ENCODE peak calls at places on chromosome 11, in five cellular contexts. One of them, this sample, is unnamed. For H3K4me1, the result is how much of the 10 kb centered on the place peaks cover.

GRCh38 chr11:108093128-108093904 is 28.1 kb upstream of the ACAT1 start:
- ATAC-seq in pancreas: no peak
- ATAC-seq in HCT116: no peak
- ATAC-seq in heart left ventricle: no peak
- ATAC-seq in psoas muscle: no peak
- ATAC-seq in this sample: no peak

GRCh38 chr11:44120169-44120568 is 24.7 kb downstream of the EXT2 start:
- ATAC-seq in psoas muscle: peak
- ATAC-seq in pancreas: no peak
- ATAC-seq in heart left ventricle: peak
- ATAC-seq in HCT116: peak
- ATAC-seq in this sample: no peak

GRCh38 chr11:93567406-93567819 is 24.2 kb upstream of the SMCO4 start:
- ATAC-seq in pancreas: peak
- ATAC-seq in HCT116: no peak
- ATAC-seq in psoas muscle: peak
- ATAC-seq in heart left ventricle: peak
- ATAC-seq in this sample: peak

GRCh38 chr11:6438979-6439571 is 1.7 kb downstream of the HPX start:
- ATAC-seq in heart left ventricle: no peak
- ATAC-seq in psoas muscle: peak
- ATAC-seq in pancreas: peak
- ATAC-seq in HCT116: peak
- ATAC-seq in this sample: peak

GRCh38 chr11:89491141-89491690 is at the start of gene NOX4:
- ATAC-seq in pancreas: peak
- ATAC-seq in HCT116: no peak
- ATAC-seq in heart left ventricle: peak
- ATAC-seq in psoas muscle: peak
- ATAC-seq in this sample: peak

GRCh38 chr11:129234978-129235377 is 42.9 kb upstream of the ARHGAP32 start:
- ATAC-seq in pancreas: no peak
- ATAC-seq in HCT116: no peak
- ATAC-seq in heart left ventricle: no peak
- ATAC-seq in psoas muscle: no peak
- ATAC-seq in this sample: no peak

GRCh38 chr11:12770966-12771597 is 96.9 kb downstream of the TEAD1 start:
- ATAC-seq in HCT116: no peak
- ATAC-seq in psoas muscle: no peak
- ATAC-seq in heart left ventricle: no peak
- ATAC-seq in pancreas: no peak
- ATAC-seq in this sample: no peak

GRCh38 chr11:63516109-63516508 is 10.2 kb downstream of the LGALS12 start:
- ATAC-seq in heart left ventricle: no peak
- ATAC-seq in pancreas: no peak
- ATAC-seq in HCT116: no peak
- ATAC-seq in psoas muscle: no peak
- ATAC-seq in this sample: no peak

GRCh38 chr11:43942651-43943356 is 367 bp downstream of the C11orf96 start:
- ATAC-seq in HCT116: no peak
- ATAC-seq in heart left ventricle: no peak
- ATAC-seq in pancreas: no peak
- ATAC-seq in psoas muscle: peak
- ATAC-seq in this sample: peak

GRCh38 chr11:11982975-11983374 is 25.5 kb downstream of the DKK3 start:
- ATAC-seq in heart left ventricle: no peak
- ATAC-seq in pancreas: no peak
- ATAC-seq in HCT116: no peak
- ATAC-seq in psoas muscle: no peak
- ATAC-seq in this sample: no peak

GRCh38 chr11:105297463-105297862 is 157.9 kb upstream of the CARD18 start:
- ATAC-seq in heart left ventricle: no peak
- ATAC-seq in pancreas: no peak
- ATAC-seq in psoas muscle: no peak
- ATAC-seq in HCT116: no peak
- ATAC-seq in this sample: no peak

GRCh38 chr11:9459573-9460321 is 1.1 kb upstream of the ZNF143 start:
- ATAC-seq in HCT116: no peak
- ATAC-seq in psoas muscle: no peak
- ATAC-seq in heart left ventricle: no peak
- ATAC-seq in pancreas: no peak
- ATAC-seq in this sample: no peak

GRCh38 chr11:103364687-103365086 is 255.5 kb downstream of the DYNC2H1 start:
- ATAC-seq in pancreas: no peak
- ATAC-seq in heart left ventricle: no peak
- ATAC-seq in psoas muscle: no peak
- ATAC-seq in HCT116: no peak
- ATAC-seq in this sample: no peak

GRCh38 chr11:10326080-10326964 is 21.4 kb downstream of the ADM start:
- ATAC-seq in HCT116: peak
- ATAC-seq in pancreas: peak
- ATAC-seq in heart left ventricle: no peak
- ATAC-seq in psoas muscle: no peak
- ATAC-seq in this sample: peak

GRCh38 chr11:130202818-130203671 is 43.5 kb downstream of the ST14 start:
- ATAC-seq in psoas muscle: no peak
- ATAC-seq in pancreas: no peak
- ATAC-seq in heart left ventricle: no peak
- ATAC-seq in HCT116: no peak
- ATAC-seq in this sample: no peak

GRCh38 chr11:7154881-7155344 is 66.1 kb downstream of the RBMXL2 start:
- ATAC-seq in pancreas: no peak
- ATAC-seq in heart left ventricle: no peak
- ATAC-seq in HCT116: no peak
- ATAC-seq in psoas muscle: no peak
- ATAC-seq in this sample: no peak

GRCh38 chr11:74185695-74186094 is 14.6 kb downstream of the PPME1 start:
- ATAC-seq in psoas muscle: peak
- ATAC-seq in pancreas: no peak
- ATAC-seq in HCT116: no peak
- ATAC-seq in heart left ventricle: no peak
- ATAC-seq in this sample: no peak

GRCh38 chr11:105109855-105110750 is 29.5 kb downstream of the CARD18 start:
- ATAC-seq in pancreas: no peak
- ATAC-seq in heart left ventricle: no peak
- ATAC-seq in psoas muscle: no peak
- ATAC-seq in HCT116: no peak
- ATAC-seq in this sample: no peak

GRCh38 chr11:104529213-104529612 is 365.3 kb upstream of the PDGFD start:
- ATAC-seq in psoas muscle: peak
- ATAC-seq in pancreas: no peak
- ATAC-seq in HCT116: no peak
- ATAC-seq in heart left ventricle: no peak
- ATAC-seq in this sample: no peak

GRCh38 chr11:99068832-99069231 is 48.1 kb downstream of the CNTN5 start:
- ATAC-seq in psoas muscle: no peak
- ATAC-seq in HCT116: no peak
- ATAC-seq in heart left ventricle: no peak
- ATAC-seq in pancreas: no peak
- ATAC-seq in this sample: no peak

GRCh38 chr11:12133539-12134238 is 23.3 kb downstream of the MICAL2 start:
- ATAC-seq in pancreas: no peak
- ATAC-seq in HCT116: no peak
- ATAC-seq in heart left ventricle: no peak
- ATAC-seq in psoas muscle: no peak
- ATAC-seq in this sample: no peak

GRCh38 chr11:26219506-26220117 is 112.3 kb upstream of the ANO3 start:
- ATAC-seq in HCT116: no peak
- ATAC-seq in psoas muscle: no peak
- ATAC-seq in heart left ventricle: peak
- ATAC-seq in pancreas: no peak
- ATAC-seq in this sample: no peak

GRCh38 chr11:108609681-108610080 is 16.1 kb upstream of the EXPH5 start:
- ATAC-seq in HCT116: peak
- ATAC-seq in psoas muscle: no peak
- ATAC-seq in heart left ventricle: no peak
- ATAC-seq in pancreas: no peak
- ATAC-seq in this sample: no peak

GRCh38 chr11:129723146-129723963 is 92.3 kb upstream of the TMEM45B start:
- ATAC-seq in heart left ventricle: no peak
- ATAC-seq in pancreas: no peak
- ATAC-seq in HCT116: no peak
- ATAC-seq in psoas muscle: no peak
- ATAC-seq in this sample: no peak

GRCh38 chr11:129090056-129090455 is 102.1 kb downstream of the ARHGAP32 start:
- ATAC-seq in psoas muscle: no peak
- ATAC-seq in heart left ventricle: no peak
- ATAC-seq in pancreas: no peak
- ATAC-seq in HCT116: no peak
- ATAC-seq in this sample: no peak

GRCh38 chr11:33868646-33869461 is 23.0 kb downstream of the LMO2 start:
- ATAC-seq in pancreas: no peak
- ATAC-seq in heart left ventricle: no peak
- ATAC-seq in psoas muscle: peak
- ATAC-seq in HCT116: no peak
- ATAC-seq in this sample: peak

GRCh38 chr11:8913961-8914660 is 3.1 kb downstream of the AKIP1 start:
- ATAC-seq in heart left ventricle: no peak
- ATAC-seq in HCT116: no peak
- ATAC-seq in pancreas: no peak
- ATAC-seq in psoas muscle: no peak
- ATAC-seq in this sample: no peak

GRCh38 chr11:68518191-68518590 is 57.6 kb downstream of the PPP6R3 start:
- ATAC-seq in heart left ventricle: no peak
- ATAC-seq in pancreas: no peak
- ATAC-seq in HCT116: no peak
- ATAC-seq in psoas muscle: no peak
- ATAC-seq in this sample: no peak

GRCh38 chr11:90219438-90219837 is 3.4 kb downstream of the CHORDC1 start:
- ATAC-seq in psoas muscle: no peak
- ATAC-seq in pancreas: no peak
- ATAC-seq in HCT116: no peak
- ATAC-seq in heart left ventricle: no peak
- ATAC-seq in this sample: no peak

GRCh38 chr11:121250843-121251242 is 41.7 kb upstream of the SC5D start:
- ATAC-seq in HCT116: no peak
- ATAC-seq in psoas muscle: no peak
- ATAC-seq in pancreas: no peak
- ATAC-seq in heart left ventricle: no peak
- ATAC-seq in this sample: no peak

GRCh38 chr11:11036185-11037161 is 178.6 kb upstream of the ZBED5 start:
- ATAC-seq in psoas muscle: peak
- ATAC-seq in HCT116: peak
- ATAC-seq in heart left ventricle: peak
- ATAC-seq in pancreas: peak
- ATAC-seq in this sample: peak

GRCh38 chr11:74579577-74580270 is 12.7 kb upstream of the POLD3 start:
- ATAC-seq in pancreas: no peak
- ATAC-seq in heart left ventricle: no peak
- ATAC-seq in HCT116: no peak
- ATAC-seq in psoas muscle: no peak
- ATAC-seq in this sample: no peak

GRCh38 chr11:12239396-12240298 is 129.3 kb downstream of the MICAL2 start:
- ATAC-seq in psoas muscle: no peak
- ATAC-seq in heart left ventricle: no peak
- ATAC-seq in pancreas: peak
- ATAC-seq in HCT116: no peak
- ATAC-seq in this sample: no peak

DNA sequence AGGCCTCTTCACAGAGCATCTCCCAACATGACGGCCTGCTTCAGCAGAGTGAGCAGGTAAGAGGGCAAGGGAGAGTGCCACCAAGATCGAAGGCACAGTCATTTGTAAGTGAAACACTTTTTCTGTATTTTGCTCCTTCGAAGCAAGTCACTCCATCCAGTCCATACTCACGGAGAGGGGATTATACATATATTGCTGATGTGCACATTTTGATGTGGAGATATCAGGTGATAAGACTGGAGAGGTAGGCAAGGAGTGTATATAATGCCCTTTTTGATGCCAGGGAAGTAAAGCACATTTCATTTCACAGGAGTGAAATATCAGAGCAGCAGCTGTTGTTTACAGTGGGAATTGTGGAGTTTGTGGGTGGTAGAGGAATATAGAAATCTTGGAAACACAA is 11.2 kb downstream of the PTS start:
- ATAC-seq in pancreas: no peak
- ATAC-seq in psoas muscle: no peak
- ATAC-seq in heart left ventricle: no peak
- ATAC-seq in HCT116: no peak
- ATAC-seq in this sample: no peak
- H3K4me1 ChIP-seq in pancreas: under half
- H3K4me1 ChIP-seq in psoas muscle: under half
- H3K4me1 ChIP-seq in heart left ventricle: under half
- H3K4me1 ChIP-seq in HCT116: under half
- H3K4me1 ChIP-seq in this sample: under half

GRCh38 chr11:102202972-102203371 is 92.7 kb downstream of the YAP1 start:
- ATAC-seq in HCT116: no peak
- ATAC-seq in pancreas: no peak
- ATAC-seq in heart left ventricle: no peak
- ATAC-seq in psoas muscle: no peak
- ATAC-seq in this sample: no peak

GRCh38 chr11:102196816-102197215 is 86.6 kb downstream of the YAP1 start:
- ATAC-seq in pancreas: no peak
- ATAC-seq in psoas muscle: no peak
- ATAC-seq in heart left ventricle: no peak
- ATAC-seq in HCT116: no peak
- ATAC-seq in this sample: no peak

GRCh38 chr11:102201776-102202175 is 91.5 kb downstream of the YAP1 start:
- ATAC-seq in heart left ventricle: no peak
- ATAC-seq in pancreas: no peak
- ATAC-seq in HCT116: no peak
- ATAC-seq in psoas muscle: no peak
- ATAC-seq in this sample: no peak

GRCh38 chr11:102197759-102198158 is 87.5 kb downstream of the YAP1 start:
- ATAC-seq in HCT116: no peak
- ATAC-seq in heart left ventricle: no peak
- ATAC-seq in psoas muscle: no peak
- ATAC-seq in pancreas: no peak
- ATAC-seq in this sample: no peak

GRCh38 chr11:102199673-102200072 is 89.4 kb downstream of the YAP1 start:
- ATAC-seq in psoas muscle: no peak
- ATAC-seq in heart left ventricle: no peak
- ATAC-seq in HCT116: no peak
- ATAC-seq in pancreas: no peak
- ATAC-seq in this sample: no peak
- H3K4me1 ChIP-seq in psoas muscle: under half
- H3K4me1 ChIP-seq in heart left ventricle: under half
- H3K4me1 ChIP-seq in HCT116: under half
- H3K4me1 ChIP-seq in pancreas: under half
- H3K4me1 ChIP-seq in this sample: under half

GRCh38 chr11:120102050-120102861 is 35.7 kb downstream of the TRIM29 start:
- ATAC-seq in psoas muscle: no peak
- ATAC-seq in pancreas: no peak
- ATAC-seq in heart left ventricle: no peak
- ATAC-seq in HCT116: no peak
- ATAC-seq in this sample: no peak
- H3K4me1 ChIP-seq in psoas muscle: under half
- H3K4me1 ChIP-seq in pancreas: under half
- H3K4me1 ChIP-seq in heart left ventricle: under half
- H3K4me1 ChIP-seq in HCT116: under half
- H3K4me1 ChIP-seq in this sample: under half

GRCh38 chr11:46285173-46285572 is 7.7 kb downstream of the CREB3L1 start:
- ATAC-seq in heart left ventricle: peak
- ATAC-seq in psoas muscle: no peak
- ATAC-seq in HCT116: no peak
- ATAC-seq in pancreas: no peak
- ATAC-seq in this sample: peak
- H3K4me1 ChIP-seq in heart left ventricle: under half
- H3K4me1 ChIP-seq in psoas muscle: under half
- H3K4me1 ChIP-seq in HCT116: under half
- H3K4me1 ChIP-seq in pancreas: under half
- H3K4me1 ChIP-seq in this sample: under half